ENCODE peak calls at places on chromosomes 2 and 18, in four cellular contexts. K is lung, D is OCI-LY7, J is endothelial cell of umbilical vein. N is an unnamed sample. For H3K9me3, the result is how much of the 10 kb centered on the place peaks cover.

GRCh38 chr2:105610444-105611327 is 134.0 kb upstream of the NCK2 start:
- DNase-seq in K (no peak), D (no peak), J (no peak), N (no peak)

GRCh38 chr2:169361706-169362345 is 508 bp downstream of the LRP2 start:
- DNase-seq in K (no peak), D (no peak), J (peak), N (peak)

GRCh38 chr18:66342577-66342976 is 261.3 kb downstream of the CDH19 start:
- DNase-seq in K (no peak), D (no peak), J (no peak), N (no peak)

GRCh38 chr2:105969552-105969951 is 224.5 kb downstream of the UXS1 start:
- DNase-seq in K (no peak), D (peak), J (no peak), N (peak)

GRCh38 chr2:234763051-234763909 is 188.5 kb upstream of the SH3BP4 start:
- DNase-seq in K (no peak), D (no peak), J (no peak), N (no peak)

GRCh38 chr2:129780316-129781282 is 198.9 kb upstream of the RAB6C start:
- DNase-seq in K (no peak), D (no peak), J (no peak), N (no peak)

GRCh38 chr2:99470957-99471356 is 18.9 kb downstream of the REV1 start:
- DNase-seq in K (no peak), D (no peak), J (no peak), N (no peak)

GRCh38 chr2:45585267-45585861 is 25.7 kb downstream of the SRBD1 start:
- DNase-seq in K (no peak), D (peak), J (peak), N (no peak)

GRCh38 chr2:82994186-82994585 is 1464.9 kb downstream of the SUCLG1 start:
- DNase-seq in K (no peak), D (no peak), J (no peak), N (no peak)

GRCh38 chr2:29314816-29315571 is 199.8 kb downstream of the CLIP4 start:
- DNase-seq in K (peak), D (peak), J (no peak), N (no peak)

GRCh38 chr2:121066526-121066925 is 218.5 kb downstream of the TFCP2L1 start:
- DNase-seq in K (no peak), D (no peak), J (no peak), N (no peak)

GRCh38 chr2:151728736-151729415 is 5.4 kb downstream of the NEB start:
- DNase-seq in K (no peak), D (no peak), J (no peak), N (no peak)

GRCh38 chr2:209499071-209499470 is 75.2 kb downstream of the MAP2 start:
- DNase-seq in K (no peak), D (no peak), J (no peak), N (no peak)

GRCh38 chr2:85926931-85927527 is 38.2 kb upstream of the ST3GAL5 start:
- DNase-seq in K (no peak), D (no peak), J (no peak), N (no peak)

GRCh38 chr18:46518438-46518837 is 138.6 kb downstream of the LOXHD1 start:
- DNase-seq in K (no peak), D (no peak), J (no peak), N (no peak)

GRCh38 chr2:71716697-71717624 is 263.6 kb downstream of the DYSF start:
- DNase-seq in K (peak), D (no peak), J (peak), N (no peak)

GRCh38 chr2:8608411-8608954 is 73.4 kb upstream of the ID2 start:
- DNase-seq in K (no peak), D (no peak), J (no peak), N (no peak)

GRCh38 chr2:25253153-25253617 is 84.8 kb upstream of the POMC start:
- DNase-seq in K (no peak), D (no peak), J (no peak), N (no peak)
- H3K4me3 ChIP-seq in K (no peak), D (no peak), J (no peak), N (no peak)

GRCh38 chr2:190098851-190099250 is 36.3 kb upstream of the MSTN start:
- DNase-seq in K (no peak), D (no peak), J (no peak), N (no peak)
- H3K9me3 ChIP-seq in K (under half), D (under half), J (under half), N (under half)

DNA sequence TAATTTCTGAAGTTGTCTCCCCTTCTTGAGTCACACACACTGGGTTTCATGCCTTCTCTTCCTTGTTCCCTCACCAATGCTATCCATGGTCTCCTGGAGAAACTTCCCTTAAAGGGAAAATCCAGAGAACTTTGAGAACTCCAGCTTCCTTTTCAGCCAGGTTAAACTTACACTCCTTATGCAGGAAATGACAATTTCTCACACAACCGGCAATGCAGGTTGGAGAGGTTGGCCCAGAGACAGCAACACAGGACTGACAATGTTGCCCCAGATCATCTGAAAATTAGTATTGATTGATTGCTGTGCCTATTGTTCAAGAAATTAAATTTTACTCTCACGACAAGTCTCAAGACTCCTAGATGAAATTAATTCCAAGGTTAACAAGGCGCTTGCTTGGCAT is 292.2 kb downstream of the NYAP2 start:
- DNase-seq in K (no peak), D (no peak), J (no peak), N (no peak)
- H3K4me3 ChIP-seq in K (no peak), D (no peak), J (no peak), N (no peak)

GRCh38 chr2:2806711-2807110 is 475.6 kb upstream of the MYT1L start:
- DNase-seq in K (no peak), D (no peak), J (no peak), N (no peak)
- H3K9me3 ChIP-seq in K (under half), D (under half), J (under half), N (under half)

GRCh38 chr2:60353863-60354262 is 199.6 kb downstream of the BCL11A start:
- DNase-seq in K (peak), D (peak), J (no peak), N (no peak)

GRCh38 chr2:60353406-60353800 is 200.1 kb downstream of the BCL11A start:
- DNase-seq in K (peak), D (peak), J (no peak), N (no peak)

GRCh38 chr2:60356346-60356745 is 197.1 kb downstream of the BCL11A start:
- DNase-seq in K (no peak), D (peak), J (no peak), N (no peak)

GRCh38 chr2:60354713-60355112 is 198.7 kb downstream of the BCL11A start:
- DNase-seq in K (no peak), D (no peak), J (no peak), N (no peak)

GRCh38 chr2:60355849-60356261 is 197.6 kb downstream of the BCL11A start:
- DNase-seq in K (no peak), D (peak), J (no peak), N (no peak)
- H3K4me3 ChIP-seq in K (no peak), D (peak), J (no peak), N (no peak)

GRCh38 chr2:1168856-1169255 is 218.2 kb downstream of the SNTG2 start:
- DNase-seq in K (no peak), D (no peak), J (no peak), N (no peak)

GRCh38 chr2:1170711-1171110 is 220.1 kb downstream of the SNTG2 start:
- DNase-seq in K (no peak), D (no peak), J (no peak), N (no peak)

GRCh38 chr2:1169291-1169949 is 218.8 kb downstream of the SNTG2 start:
- DNase-seq in K (no peak), D (no peak), J (no peak), N (no peak)

GRCh38 chr2:1170241-1170640 is 219.6 kb downstream of the SNTG2 start:
- DNase-seq in K (no peak), D (no peak), J (no peak), N (no peak)

GRCh38 chr2:1173528-1173927 is 222.9 kb downstream of the SNTG2 start:
- DNase-seq in K (no peak), D (no peak), J (no peak), N (no peak)
- H3K9me3 ChIP-seq in K (under half), D (under half), J (under half), N (under half)

GRCh38 chr18:906416-907170 is 1.9 kb downstream of the ADCYAP1 start:
- DNase-seq in K (no peak), D (no peak), J (no peak), N (no peak)
- H3K4me3 ChIP-seq in K (no peak), D (no peak), J (no peak), N (peak)

GRCh38 chr2:128041561-128041960 is 13.7 kb upstream of the SAP130 start:
- DNase-seq in K (no peak), D (no peak), J (no peak), N (no peak)
- H3K9me3 ChIP-seq in K (under half), D (under half), J (under half), N (under half)

N was measured in iPS DF 6.9.